ENCODE peak calls at places on chromosomes 2 and 18, in seven cellular contexts. One of them, this sample, is unnamed.
A peak's percentile ranks its signal among the peaks of the same experiment; 100 is the strongest.

GRCh38 chr2:3168230-3168891 is 209.3 kb downstream of the EIPR1 start:
- DNase-seq in tibial artery: peak; percentile 37
- DNase-seq in CD8-positive, alpha-beta T cell: no peak
- DNase-seq in GM23248: peak; percentile 94
- DNase-seq in spleen: peak; percentile 57
- DNase-seq in lower lobe of right lung: no peak
- DNase-seq in testis: no peak
- DNase-seq in this sample: no peak

GRCh38 chr2:102291221-102292075 is 19.9 kb upstream of the IL1RL1 start:
- DNase-seq in GM23248: no peak
- DNase-seq in testis: peak; percentile 31
- DNase-seq in tibial artery: no peak
- DNase-seq in CD8-positive, alpha-beta T cell: no peak
- DNase-seq in spleen: no peak
- DNase-seq in lower lobe of right lung: peak; percentile 60
- DNase-seq in this sample: no peak

GRCh38 chr2:138034536-138034935 is 70.3 kb downstream of the HNMT start:
- DNase-seq in testis: no peak
- DNase-seq in spleen: no peak
- DNase-seq in tibial artery: no peak
- DNase-seq in GM23248: no peak
- DNase-seq in lower lobe of right lung: no peak
- DNase-seq in CD8-positive, alpha-beta T cell: no peak
- DNase-seq in this sample: no peak

GRCh38 chr2:102422910-102423309 is at the start of gene IL18RAP:
- DNase-seq in spleen: no peak
- DNase-seq in CD8-positive, alpha-beta T cell: no peak
- DNase-seq in testis: no peak
- DNase-seq in lower lobe of right lung: no peak
- DNase-seq in tibial artery: no peak
- DNase-seq in GM23248: no peak
- DNase-seq in this sample: no peak

GRCh38 chr18:13412017-13412416 is 193.5 kb downstream of the LDLRAD4 start:
- DNase-seq in CD8-positive, alpha-beta T cell: no peak
- DNase-seq in spleen: no peak
- DNase-seq in GM23248: no peak
- DNase-seq in lower lobe of right lung: no peak
- DNase-seq in testis: no peak
- DNase-seq in tibial artery: no peak
- DNase-seq in this sample: no peak

GRCh38 chr2:134014196-134014960 is 239.5 kb upstream of the MGAT5 start:
- DNase-seq in tibial artery: no peak
- DNase-seq in testis: no peak
- DNase-seq in spleen: no peak
- DNase-seq in GM23248: no peak
- DNase-seq in lower lobe of right lung: no peak
- DNase-seq in CD8-positive, alpha-beta T cell: no peak
- DNase-seq in this sample: no peak

GRCh38 chr2:182650704-182651103 is 65.4 kb upstream of the DNAJC10 start:
- DNase-seq in testis: no peak
- DNase-seq in CD8-positive, alpha-beta T cell: no peak
- DNase-seq in spleen: no peak
- DNase-seq in lower lobe of right lung: no peak
- DNase-seq in tibial artery: no peak
- DNase-seq in GM23248: peak; percentile 74
- DNase-seq in this sample: no peak

GRCh38 chr2:196924051-196924450 is 2.5 kb downstream of the PGAP1 start:
- DNase-seq in GM23248: no peak
- DNase-seq in tibial artery: no peak
- DNase-seq in lower lobe of right lung: no peak
- DNase-seq in spleen: no peak
- DNase-seq in testis: no peak
- DNase-seq in CD8-positive, alpha-beta T cell: no peak
- DNase-seq in this sample: no peak

GRCh38 chr2:120439637-120440384 is 93.9 kb downstream of the INHBB start:
- DNase-seq in testis: no peak
- DNase-seq in spleen: no peak
- DNase-seq in CD8-positive, alpha-beta T cell: no peak
- DNase-seq in tibial artery: no peak
- DNase-seq in lower lobe of right lung: no peak
- DNase-seq in GM23248: no peak
- DNase-seq in this sample: no peak

GRCh38 chr18:26133652-26134051 is at the start of gene PSMA8:
- DNase-seq in CD8-positive, alpha-beta T cell: peak; percentile 23
- DNase-seq in spleen: peak; percentile 86
- DNase-seq in GM23248: no peak
- DNase-seq in tibial artery: no peak
- DNase-seq in lower lobe of right lung: no peak
- DNase-seq in testis: peak; percentile 69
- DNase-seq in this sample: no peak

GRCh38 chr18:35191252-35192025 is 49.4 kb upstream of the ZNF397 start:
- DNase-seq in testis: no peak
- DNase-seq in CD8-positive, alpha-beta T cell: no peak
- DNase-seq in GM23248: no peak
- DNase-seq in spleen: no peak
- DNase-seq in lower lobe of right lung: no peak
- DNase-seq in tibial artery: no peak
- DNase-seq in this sample: no peak

GRCh38 chr2:230881840-230882239 is 17.1 kb downstream of the ITM2C start:
- DNase-seq in testis: no peak
- DNase-seq in GM23248: no peak
- DNase-seq in spleen: peak; percentile 38
- DNase-seq in lower lobe of right lung: no peak
- DNase-seq in tibial artery: peak; percentile 3
- DNase-seq in CD8-positive, alpha-beta T cell: no peak
- DNase-seq in this sample: no peak

GRCh38 chr2:170267071-170267470 is 89.1 kb downstream of the MYO3B start:
- DNase-seq in lower lobe of right lung: no peak
- DNase-seq in GM23248: no peak
- DNase-seq in testis: no peak
- DNase-seq in tibial artery: no peak
- DNase-seq in CD8-positive, alpha-beta T cell: no peak
- DNase-seq in spleen: no peak
- DNase-seq in this sample: no peak

GRCh38 chr2:42918041-42918440 is 125.7 kb upstream of the HAAO start:
- DNase-seq in lower lobe of right lung: no peak
- DNase-seq in spleen: no peak
- DNase-seq in CD8-positive, alpha-beta T cell: no peak
- DNase-seq in GM23248: peak; percentile 71
- DNase-seq in testis: no peak
- DNase-seq in tibial artery: peak; percentile 25
- DNase-seq in this sample: no peak

DNA sequence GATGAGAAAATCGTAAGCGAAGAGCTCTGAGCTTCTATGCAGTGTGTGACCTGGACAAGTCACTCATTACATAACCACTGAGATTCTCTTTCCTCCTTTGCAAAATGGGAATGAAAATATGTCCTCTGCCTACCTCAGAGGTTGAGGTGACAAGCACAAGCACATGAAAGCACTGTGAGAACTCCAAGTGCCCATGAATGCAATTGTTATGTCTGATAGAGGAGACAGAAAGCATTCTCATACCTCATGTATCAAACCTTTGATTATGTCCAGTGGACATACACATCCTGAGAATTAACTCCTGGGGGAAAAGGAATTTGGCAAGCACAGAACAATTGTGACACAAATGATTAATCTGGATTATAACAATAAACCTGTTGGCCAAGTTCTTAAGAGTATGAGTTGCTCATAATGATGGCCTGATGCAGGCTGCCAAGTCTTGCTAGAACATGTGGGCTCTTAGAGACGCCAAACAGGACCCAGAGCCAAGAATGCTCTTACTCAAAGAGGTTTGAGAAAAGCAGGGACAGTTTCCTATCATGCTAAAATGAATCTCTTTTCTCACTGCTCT is 8.5 kb upstream of the RMDN2 start:
- DNase-seq in testis: peak; percentile 70
- DNase-seq in CD8-positive, alpha-beta T cell: no peak
- DNase-seq in GM23248: peak; percentile 99
- DNase-seq in spleen: no peak
- DNase-seq in lower lobe of right lung: peak; percentile 68
- DNase-seq in tibial artery: peak; percentile 75
- DNase-seq in this sample: no peak
- H3K4me3 ChIP-seq in testis: no peak overlapping the region
- H3K4me3 ChIP-seq in CD8-positive, alpha-beta T cell: no peak overlapping the region
- H3K4me3 ChIP-seq in GM23248: peak overlapping the region; percentile 61
- H3K4me3 ChIP-seq in spleen: no peak overlapping the region
- H3K4me3 ChIP-seq in lower lobe of right lung: no peak overlapping the region
- H3K4me3 ChIP-seq in tibial artery: no peak overlapping the region
- H3K4me3 ChIP-seq in this sample: no peak overlapping the region

DNA sequence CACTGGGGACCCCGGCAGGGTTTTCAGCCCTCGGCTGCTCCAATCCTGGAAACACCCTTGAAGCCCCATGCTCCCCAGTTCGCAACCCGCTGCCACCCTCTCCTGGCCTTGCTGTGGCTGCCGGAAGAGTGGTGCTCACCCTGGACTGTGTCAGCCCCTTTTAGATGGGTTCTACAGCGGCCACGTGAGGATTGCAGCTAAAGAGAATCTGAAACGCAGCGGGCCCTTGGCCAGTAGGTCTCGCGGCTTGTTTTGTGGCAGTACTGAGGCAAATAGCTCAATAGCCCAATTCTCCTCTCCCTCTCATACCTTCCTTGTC is 80.0 kb downstream of the EPAS1 start:
- DNase-seq in testis: peak; percentile 22
- DNase-seq in GM23248: no peak
- DNase-seq in CD8-positive, alpha-beta T cell: no peak
- DNase-seq in spleen: no peak
- DNase-seq in tibial artery: no peak
- DNase-seq in lower lobe of right lung: no peak
- DNase-seq in this sample: peak; percentile 82
- H3K36me3 ChIP-seq in testis: no peaks in the 10 kb centered on the region
- H3K36me3 ChIP-seq in GM23248: peaks cover 26% of the 10 kb centered on the region
- H3K36me3 ChIP-seq in CD8-positive, alpha-beta T cell: no peaks in the 10 kb centered on the region
- H3K36me3 ChIP-seq in spleen: peaks cover 60% of the 10 kb centered on the region
- H3K36me3 ChIP-seq in tibial artery: peaks cover 96% of the 10 kb centered on the region
- H3K36me3 ChIP-seq in lower lobe of right lung: peaks cover 100% of the 10 kb centered on the region
- H3K36me3 ChIP-seq in this sample: no peaks in the 10 kb centered on the region

GRCh38 chr2:48755473-48755872 is at the start of gene LHCGR:
- DNase-seq in lower lobe of right lung: peak; percentile 49
- DNase-seq in tibial artery: no peak
- DNase-seq in GM23248: peak; percentile 26
- DNase-seq in CD8-positive, alpha-beta T cell: no peak
- DNase-seq in spleen: peak; percentile 74
- DNase-seq in testis: peak; percentile 22
- DNase-seq in this sample: no peak
- H3K4me3 ChIP-seq in lower lobe of right lung: peak within 1 kb of the TSS; percentile 34
- H3K4me3 ChIP-seq in tibial artery: no peak within 1 kb of the TSS
- H3K4me3 ChIP-seq in GM23248: peak within 1 kb of the TSS; percentile 16
- H3K4me3 ChIP-seq in CD8-positive, alpha-beta T cell: no peak within 1 kb of the TSS
- H3K4me3 ChIP-seq in spleen: no peak within 1 kb of the TSS
- H3K4me3 ChIP-seq in testis: peak within 1 kb of the TSS; percentile 29
- H3K4me3 ChIP-seq in this sample: peak within 1 kb of the TSS; percentile 22

GRCh38 chr2:152678808-152679207 is 38.5 kb downstream of the PRPF40A start:
- DNase-seq in CD8-positive, alpha-beta T cell: no peak
- DNase-seq in lower lobe of right lung: no peak
- DNase-seq in spleen: no peak
- DNase-seq in testis: no peak
- DNase-seq in GM23248: no peak
- DNase-seq in tibial artery: no peak
- DNase-seq in this sample: no peak

GRCh38 chr2:152686308-152686707 is 31.0 kb downstream of the PRPF40A start:
- DNase-seq in testis: no peak
- DNase-seq in tibial artery: no peak
- DNase-seq in CD8-positive, alpha-beta T cell: no peak
- DNase-seq in spleen: no peak
- DNase-seq in GM23248: no peak
- DNase-seq in lower lobe of right lung: no peak
- DNase-seq in this sample: no peak

GRCh38 chr2:152682663-152683062 is 34.6 kb downstream of the PRPF40A start:
- DNase-seq in spleen: no peak
- DNase-seq in CD8-positive, alpha-beta T cell: no peak
- DNase-seq in GM23248: no peak
- DNase-seq in tibial artery: no peak
- DNase-seq in lower lobe of right lung: no peak
- DNase-seq in testis: no peak
- DNase-seq in this sample: no peak

DNA sequence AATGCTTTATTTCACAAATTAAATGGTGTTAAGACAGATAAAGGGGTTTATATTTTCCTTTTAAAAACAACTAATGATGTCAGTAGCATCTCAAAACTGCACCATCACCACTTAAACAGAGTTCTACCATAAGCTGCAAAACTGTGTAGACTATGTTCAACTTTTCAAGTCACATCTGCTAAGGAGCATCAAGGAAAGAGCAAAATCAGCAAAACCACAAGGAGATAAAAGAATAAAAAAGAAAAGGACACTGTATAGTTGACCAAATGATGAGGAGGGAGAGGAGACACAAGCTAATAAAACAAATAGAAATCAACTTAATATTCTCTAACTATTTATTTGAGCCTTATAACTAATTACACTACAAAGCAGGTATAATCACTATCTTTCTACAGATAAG is 33.9 kb downstream of the PRPF40A start:
- DNase-seq in spleen: no peak
- DNase-seq in testis: no peak
- DNase-seq in GM23248: no peak
- DNase-seq in CD8-positive, alpha-beta T cell: no peak
- DNase-seq in tibial artery: no peak
- DNase-seq in lower lobe of right lung: no peak
- DNase-seq in this sample: no peak
- H3K36me3 ChIP-seq in spleen: peaks cover 17% of the 10 kb centered on the region
- H3K36me3 ChIP-seq in testis: no peaks in the 10 kb centered on the region
- H3K36me3 ChIP-seq in GM23248: peaks cover 32% of the 10 kb centered on the region
- H3K36me3 ChIP-seq in CD8-positive, alpha-beta T cell: peaks cover 4% of the 10 kb centered on the region
- H3K36me3 ChIP-seq in tibial artery: peaks cover 31% of the 10 kb centered on the region
- H3K36me3 ChIP-seq in lower lobe of right lung: peaks cover 31% of the 10 kb centered on the region
- H3K36me3 ChIP-seq in this sample: peaks cover 22% of the 10 kb centered on the region

DNA sequence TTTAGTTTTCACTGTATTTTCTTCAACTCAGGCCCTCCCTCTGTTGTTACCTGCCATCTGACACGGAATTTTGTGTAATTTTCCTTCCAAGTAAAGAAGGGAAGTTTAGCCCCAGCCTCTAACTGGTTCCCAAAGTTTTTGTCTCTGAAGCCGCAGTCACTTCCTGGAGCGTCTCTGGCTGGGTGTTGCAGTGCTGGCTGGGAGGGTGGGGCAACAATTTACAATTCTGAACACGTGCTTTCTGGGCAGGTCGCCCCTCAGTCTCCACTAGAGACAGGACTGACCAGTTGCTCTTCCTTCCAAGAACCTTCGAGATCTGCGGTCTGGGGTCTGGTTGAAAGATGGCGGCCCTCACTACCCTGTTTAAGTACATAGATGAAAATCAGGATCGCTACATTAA is 3.5 kb downstream of the CNDP2 start:
- DNase-seq in spleen: peak; percentile 89
- DNase-seq in testis: no peak
- DNase-seq in GM23248: peak; percentile 53
- DNase-seq in CD8-positive, alpha-beta T cell: peak; percentile 15
- DNase-seq in tibial artery: peak; percentile 76
- DNase-seq in lower lobe of right lung: peak; percentile 75
- DNase-seq in this sample: no peak
- H3K4me3 ChIP-seq in spleen: peak overlapping the region; percentile 49
- H3K4me3 ChIP-seq in testis: no peak overlapping the region
- H3K4me3 ChIP-seq in GM23248: peak overlapping the region; percentile 61
- H3K4me3 ChIP-seq in CD8-positive, alpha-beta T cell: peak overlapping the region; percentile 58
- H3K4me3 ChIP-seq in tibial artery: no peak overlapping the region
- H3K4me3 ChIP-seq in lower lobe of right lung: peak overlapping the region; percentile 39
- H3K4me3 ChIP-seq in this sample: peak overlapping the region; percentile 6

This sample was measured in vagina.